ENCODE peak calls at places on chromosomes 5 and 9, in eight cellular contexts. Y is colonic mucosa, B is spleen, G is HFFc6, J is upper lobe of right lung, L is stomach, O is endothelial cell, W is astrocyte. T is an unnamed sample.

GRCh38 chr9:4073371-4073770 is 226.5 kb downstream of the GLIS3 start:
- DNase-seq in Y (no peak), B (no peak), W (no peak), L (no peak), J (no peak), O (peak), G (no peak), T (no peak)

GRCh38 chr5:131589510-131590348 is 45.3 kb downstream of the RAPGEF6 start:
- DNase-seq in W (peak), B (no peak), L (no peak), G (peak), J (no peak), Y (peak), O (peak), T (peak)

GRCh38 chr9:68560131-68560844 is 19.6 kb upstream of the TMEM252 start:
- DNase-seq in L (peak), G (no peak), B (peak), J (peak), O (peak), W (no peak), Y (peak), T (peak)

GRCh38 chr5:40112875-40113274 is 566.8 kb upstream of the PTGER4 start:
- DNase-seq in W (no peak), Y (no peak), J (no peak), G (no peak), L (no peak), O (no peak), B (no peak), T (no peak)

GRCh38 chr5:120096413-120096812 is 367.7 kb upstream of the PRR16 start:
- DNase-seq in J (no peak), O (no peak), Y (no peak), B (no peak), L (no peak), G (peak), W (peak), T (no peak)

GRCh38 chr9:71854811-71855210 is 56.2 kb downstream of the ABHD17B start:
- DNase-seq in G (no peak), W (no peak), J (no peak), L (no peak), B (no peak), O (no peak), Y (no peak), T (no peak)

GRCh38 chr5:1644810-1645571 is 121.2 kb upstream of the LPCAT1 start:
- DNase-seq in J (peak), G (peak), Y (peak), O (peak), W (peak), L (peak), B (peak), T (peak)

GRCh38 chr5:8363133-8363532 is 494.2 kb downstream of the MTRR start:
- DNase-seq in G (peak), W (peak), O (no peak), B (no peak), Y (no peak), J (no peak), L (no peak), T (no peak)

GRCh38 chr5:58724992-58725391 is 142.1 kb downstream of the RAB3C start:
- DNase-seq in L (no peak), J (no peak), G (no peak), W (no peak), O (no peak), B (no peak), Y (no peak), T (no peak)

GRCh38 chr5:58462154-58462553 is 2.3 kb upstream of the PLK2 start:
- DNase-seq in G (no peak), Y (peak), B (no peak), O (no peak), L (no peak), W (peak), J (no peak), T (no peak)

GRCh38 chr5:91162534-91163381 is 220.4 kb downstream of the ARRDC3 start:
- DNase-seq in W (peak), L (peak), J (peak), B (peak), O (peak), G (peak), Y (peak), T (peak)

GRCh38 chr9:125906893-125907292 is 159.7 kb downstream of the PBX3 start:
- DNase-seq in J (no peak), O (no peak), W (no peak), G (no peak), L (no peak), B (no peak), Y (no peak), T (no peak)

GRCh38 chr5:153678617-153679329 is 188.3 kb downstream of the GRIA1 start:
- DNase-seq in L (no peak), W (no peak), O (no peak), B (no peak), Y (no peak), J (no peak), G (no peak), T (no peak)

GRCh38 chr5:143085319-143085917 is 315.2 kb downstream of the ARHGAP26 start:
- DNase-seq in O (no peak), G (no peak), B (no peak), W (no peak), Y (peak), L (no peak), J (no peak), T (no peak)

GRCh38 chr9:94802795-94803194 is 76.3 kb downstream of the AOPEP start:
- DNase-seq in Y (no peak), W (peak), B (no peak), L (no peak), G (peak), J (no peak), O (no peak), T (peak)

GRCh38 chr5:10457682-10458574 is 16.2 kb downstream of the ROPN1L start:
- DNase-seq in O (peak), J (no peak), Y (no peak), B (peak), W (no peak), L (peak), G (no peak), T (no peak)

GRCh38 chr5:171428849-171429542 is 9.5 kb downstream of the FGF18 start:
- DNase-seq in G (no peak), L (no peak), Y (no peak), J (peak), B (peak), W (no peak), O (no peak), T (no peak)

GRCh38 chr9:81116340-81117207 is 572.8 kb downstream of the TLE1 start:
- DNase-seq in W (no peak), J (no peak), G (no peak), O (no peak), Y (no peak), B (no peak), L (no peak), T (no peak)

GRCh38 chr9:32882616-32883015 is 99.3 kb downstream of the TMEM215 start:
- DNase-seq in O (no peak), G (no peak), Y (no peak), W (no peak), L (no peak), B (no peak), J (no peak), T (no peak)

GRCh38 chr9:22383720-22384119 is 62.9 kb upstream of the DMRTA1 start:
- DNase-seq in W (peak), Y (no peak), B (no peak), L (no peak), O (no peak), J (no peak), G (no peak), T (no peak)

GRCh38 chr5:73115399-73116051 is 4.8 kb upstream of the TMEM171 start:
- DNase-seq in O (no peak), G (peak), J (no peak), W (peak), Y (no peak), L (no peak), B (no peak), T (no peak)

GRCh38 chr9:130128782-130129424 is 43.3 kb upstream of the NCS1 start:
- DNase-seq in B (peak), J (peak), L (no peak), W (peak), G (peak), O (no peak), Y (peak), T (peak)

GRCh38 chr5:32436553-32437262 is 7.8 kb downstream of the ZFR start:
- DNase-seq in G (no peak), J (no peak), W (no peak), L (no peak), Y (peak), O (no peak), B (no peak), T (no peak)

DNA sequence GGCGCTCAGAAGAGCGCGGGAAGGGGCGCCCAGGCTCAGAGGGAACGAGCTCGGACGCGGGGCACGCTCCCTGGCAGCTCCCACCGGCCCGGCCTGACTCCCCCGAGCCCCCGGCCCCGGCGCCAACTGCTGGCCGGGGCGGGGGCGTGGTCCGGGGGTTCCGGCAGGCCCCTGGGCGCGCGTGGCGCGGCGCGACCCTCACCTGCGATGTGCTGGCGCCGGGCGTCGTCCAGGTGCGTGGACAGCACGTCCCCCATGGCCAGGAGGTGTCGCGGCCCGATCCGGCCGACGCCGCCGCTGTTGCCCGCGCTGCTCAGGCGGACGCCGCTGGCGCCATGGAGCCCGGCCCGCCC is 43.5 kb upstream of the STXBP1 start:
- DNase-seq in J (no peak), W (no peak), B (no peak), G (no peak), O (peak), Y (no peak), L (no peak), T (no peak)
- TF ChIP-seq CTCF in J (no peak), W (no peak), B (no peak), G (no peak), O (no peak), Y (no peak), L (no peak), T (no peak)

GRCh38 chr5:173483160-173483559 is 133.3 kb downstream of the BOD1 start:
- DNase-seq in J (no peak), O (no peak), G (no peak), W (no peak), B (no peak), Y (no peak), L (no peak), T (no peak)
- TF ChIP-seq CTCF in J (no peak), O (no peak), G (no peak), W (no peak), B (no peak), Y (no peak), L (no peak), T (no peak)

GRCh38 chr5:2916076-2916682 is 164.7 kb upstream of the IRX2 start:
- DNase-seq in O (no peak), J (no peak), G (no peak), B (no peak), Y (no peak), W (no peak), L (no peak), T (no peak)
- TF ChIP-seq CTCF in O (no peak), J (no peak), G (no peak), B (no peak), Y (no peak), W (no peak), L (no peak), T (no peak)

GRCh38 chr9:1429328-1429727 is 379.2 kb downstream of the DMRT2 start:
- DNase-seq in W (no peak), B (no peak), L (no peak), O (peak), Y (no peak), J (no peak), G (no peak), T (no peak)

DNA sequence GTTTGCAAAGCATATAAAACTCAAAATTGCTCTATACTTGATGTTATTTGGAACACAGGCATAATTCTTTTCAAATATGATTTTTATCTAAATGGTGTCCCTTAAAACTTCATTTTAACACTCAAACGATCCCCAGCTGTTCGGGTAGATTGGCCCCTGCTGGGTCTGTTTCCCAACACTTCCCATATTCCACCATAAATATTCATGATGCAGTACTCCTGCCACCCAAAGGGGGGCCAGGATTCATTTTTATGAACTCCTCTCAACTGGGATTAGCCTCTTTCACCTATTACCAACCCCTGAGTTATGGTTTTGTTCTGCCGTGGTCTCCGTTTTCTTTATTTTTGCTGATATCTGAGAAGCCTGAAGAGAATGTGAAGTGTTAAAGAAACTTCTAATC is 383.9 kb downstream of the DMRT2 start:
- DNase-seq in O (peak), W (no peak), B (no peak), L (no peak), G (no peak), J (no peak), Y (no peak), T (no peak)
- TF ChIP-seq CTCF in O (peak), W (peak), B (no peak), L (no peak), G (peak), J (peak), Y (no peak), T (no peak)

T was measured in GM13976.